ENCODE peak calls at places on chromosomes 3 and 15, in five cellular contexts. A, K, B, G and S are unnamed samples. For H3K4me1, the result is how much of the 10 kb centered on the place peaks cover.

GRCh38 chr3:33438284-33438668 is 1.9 kb downstream of the UBP1 start:
- DNase-seq in A (no peak), K (no peak), B (no peak), G (no peak), S (no peak)

GRCh38 chr15:37933685-37934084 is 755 bp upstream of the TMCO5A start:
- DNase-seq in A (no peak), K (no peak), B (no peak), G (no peak), S (no peak)

GRCh38 chr3:134029734-134030381 is at the start of gene SLCO2A1:
- DNase-seq in A (no peak), K (no peak), B (peak), G (no peak), S (peak)

GRCh38 chr3:64440498-64440897 is 215.2 kb upstream of the PRICKLE2 start:
- DNase-seq in A (no peak), K (no peak), B (no peak), G (no peak), S (no peak)

GRCh38 chr3:173711619-173712018 is 314.1 kb downstream of the NLGN1 start:
- DNase-seq in A (no peak), K (no peak), B (no peak), G (no peak), S (no peak)

GRCh38 chr3:45145681-45146614 is at the start of gene CDCP1:
- DNase-seq in A (no peak), K (no peak), B (no peak), G (no peak), S (peak)

GRCh38 chr15:80036067-80036466 is 23.4 kb upstream of the ZFAND6 start:
- DNase-seq in A (no peak), K (no peak), B (no peak), G (no peak), S (no peak)

GRCh38 chr15:78061963-78062427 is 15.5 kb downstream of the TBC1D2B start:
- DNase-seq in A (no peak), K (no peak), B (no peak), G (no peak), S (no peak)

GRCh38 chr15:41660235-41661077 is at the start of gene MGA:
- DNase-seq in A (peak), K (peak), B (peak), G (peak), S (peak)

GRCh38 chr3:66200147-66200546 is 20.7 kb upstream of the SLC25A26 start:
- DNase-seq in A (no peak), K (no peak), B (no peak), G (no peak), S (no peak)

GRCh38 chr3:32700244-32700643 is 15.3 kb downstream of the CNOT10 start:
- DNase-seq in A (no peak), K (no peak), B (no peak), G (no peak), S (no peak)

GRCh38 chr15:90233701-90234518 is at the start of the genes CIB1 and GDPGP1:
- DNase-seq in A (peak), K (peak), B (peak), G (peak), S (peak)

GRCh38 chr3:184166671-184167070 is 8.0 kb upstream of the AP2M1 start:
- DNase-seq in A (no peak), K (no peak), B (no peak), G (no peak), S (no peak)

GRCh38 chr3:197793246-197793645 is 2.2 kb downstream of the LRCH3 start:
- DNase-seq in A (no peak), K (no peak), B (no peak), G (no peak), S (no peak)

GRCh38 chr3:108076564-108076963 is 14.3 kb downstream of the CD47 start:
- DNase-seq in A (no peak), K (no peak), B (no peak), G (no peak), S (no peak)

GRCh38 chr3:55622116-55622515 is 135.0 kb upstream of the WNT5A start:
- DNase-seq in A (no peak), K (no peak), B (no peak), G (no peak), S (no peak)

GRCh38 chr15:40286794-40287193 is 3.9 kb upstream of the ANKRD63 start:
- DNase-seq in A (no peak), K (no peak), B (no peak), G (no peak), S (no peak)

GRCh38 chr3:29914861-29915524 is 634.1 kb downstream of the RBMS3 start:
- DNase-seq in A (no peak), K (no peak), B (no peak), G (no peak), S (no peak)

GRCh38 chr3:14127516-14128161 is 2.8 kb downstream of the TMEM43 start:
- DNase-seq in A (no peak), K (no peak), B (no peak), G (no peak), S (no peak)

GRCh38 chr3:172675371-172676193 is 35.3 kb downstream of the NCEH1 start:
- DNase-seq in A (no peak), K (peak), B (no peak), G (no peak), S (no peak)

GRCh38 chr3:32411442-32411841 is 19.8 kb downstream of the CMTM7 start:
- DNase-seq in A (no peak), K (no peak), B (no peak), G (no peak), S (no peak)

GRCh38 chr3:130835483-130835882 is 58.4 kb upstream of the ATP2C1 start:
- DNase-seq in A (no peak), K (no peak), B (no peak), G (no peak), S (no peak)

GRCh38 chr15:40155270-40155910 is 5.5 kb upstream of the BUB1B start:
- DNase-seq in A (no peak), K (no peak), B (no peak), G (no peak), S (peak)

GRCh38 chr3:64612082-64612860 is 75.5 kb downstream of the ADAMTS9 start:
- DNase-seq in A (no peak), K (no peak), B (no peak), G (no peak), S (no peak)

GRCh38 chr3:45210308-45211038 is 15.6 kb downstream of the TMEM158 start:
- DNase-seq in A (peak), K (peak), B (peak), G (peak), S (peak)

GRCh38 chr3:106826861-106827311 is 550.4 kb upstream of the CCDC54 start:
- DNase-seq in A (no peak), K (no peak), B (no peak), G (no peak), S (no peak)

GRCh38 chr15:81106560-81106959 is 27.5 kb upstream of the CFAP161 start:
- DNase-seq in A (no peak), K (peak), B (no peak), G (peak), S (peak)

GRCh38 chr3:124694486-124694885 is 35.8 kb upstream of the UMPS start:
- DNase-seq in A (no peak), K (no peak), B (no peak), G (no peak), S (no peak)

GRCh38 chr15:54576303-54576935 is 598.2 kb downstream of the UNC13C start:
- DNase-seq in A (no peak), K (no peak), B (no peak), G (no peak), S (no peak)

GRCh38 chr3:23198801-23199200 is 4.3 kb upstream of the UBE2E2 start:
- DNase-seq in A (no peak), K (no peak), B (no peak), G (no peak), S (no peak)

GRCh38 chr3:126753191-126754160 is 49.4 kb downstream of the CHCHD6 start:
- DNase-seq in A (no peak), K (no peak), B (no peak), G (no peak), S (peak)

GRCh38 chr3:53075743-53076140 is 29.9 kb upstream of the SFMBT1 start:
- DNase-seq in A (no peak), K (no peak), B (no peak), G (no peak), S (no peak)

GRCh38 chr3:117629505-117629904 is 919.9 kb downstream of the TUSC7 start:
- DNase-seq in A (no peak), K (no peak), B (no peak), G (no peak), S (no peak)

GRCh38 chr15:40340740-40341400 is at the start of gene CCDC9B:
- DNase-seq in A (peak), K (no peak), B (peak), G (peak), S (peak)

GRCh38 chr15:49190586-49190985 is 20.5 kb downstream of the GALK2 start:
- DNase-seq in A (no peak), K (no peak), B (no peak), G (no peak), S (no peak)

DNA sequence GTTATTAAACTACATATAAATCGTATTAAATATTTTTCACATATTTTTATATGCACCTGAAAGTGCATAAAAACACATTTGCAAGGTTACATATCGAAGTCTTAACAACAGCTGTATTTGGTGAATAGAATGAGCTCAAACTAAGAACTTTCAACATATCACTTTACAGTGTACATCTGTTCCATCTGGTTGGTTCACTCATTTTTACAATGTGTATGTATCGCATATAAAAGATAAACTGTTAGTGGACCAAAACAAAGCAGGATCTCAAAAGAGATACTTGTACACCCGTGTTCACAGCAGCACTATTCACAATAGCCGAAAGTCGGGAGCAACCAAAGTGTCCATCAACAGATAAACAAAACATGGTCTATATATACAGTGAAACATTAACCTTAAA is 55.8 kb downstream of the TBL1XR1 start:
- DNase-seq in A (no peak), K (no peak), B (no peak), G (no peak), S (no peak)
- H3K4me1 ChIP-seq in A (under half), K (under half), B (under half), G (under half), S (under half)

DNA sequence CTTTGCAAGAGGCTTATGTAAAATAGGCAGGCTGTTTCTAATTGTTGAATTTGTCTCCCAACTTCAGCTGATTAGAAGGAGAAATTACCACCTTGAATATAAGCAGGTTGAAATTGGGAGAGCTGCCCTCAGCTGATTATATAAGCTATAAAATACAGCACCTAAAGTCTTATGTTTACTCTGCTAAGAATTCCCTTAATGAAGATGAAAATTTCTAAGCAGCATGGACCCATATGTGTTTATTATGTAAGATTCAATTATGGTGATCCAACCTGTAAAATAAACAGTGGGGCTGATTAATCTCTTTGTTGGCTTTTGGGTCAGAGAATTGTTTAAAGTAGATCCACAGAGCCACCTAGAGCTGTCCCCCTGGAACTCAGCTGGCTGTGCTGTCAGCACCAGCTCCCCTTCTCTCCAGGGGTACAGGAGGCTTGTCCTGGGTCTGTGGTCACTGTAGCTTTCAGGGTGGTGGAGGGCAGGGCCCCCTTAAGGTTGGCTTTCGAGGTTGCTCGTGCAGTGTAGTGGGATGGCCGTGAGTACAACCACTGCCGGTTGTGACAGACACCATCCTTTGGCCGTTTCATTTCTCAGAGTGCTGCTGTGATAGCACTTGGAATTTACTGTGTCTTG is 9.5 kb downstream of the SLCO3A1 start:
- DNase-seq in A (no peak), K (no peak), B (no peak), G (no peak), S (no peak)
- H3K4me1 ChIP-seq in A (half or more), K (under half), B (under half), G (under half), S (under half)

DNA sequence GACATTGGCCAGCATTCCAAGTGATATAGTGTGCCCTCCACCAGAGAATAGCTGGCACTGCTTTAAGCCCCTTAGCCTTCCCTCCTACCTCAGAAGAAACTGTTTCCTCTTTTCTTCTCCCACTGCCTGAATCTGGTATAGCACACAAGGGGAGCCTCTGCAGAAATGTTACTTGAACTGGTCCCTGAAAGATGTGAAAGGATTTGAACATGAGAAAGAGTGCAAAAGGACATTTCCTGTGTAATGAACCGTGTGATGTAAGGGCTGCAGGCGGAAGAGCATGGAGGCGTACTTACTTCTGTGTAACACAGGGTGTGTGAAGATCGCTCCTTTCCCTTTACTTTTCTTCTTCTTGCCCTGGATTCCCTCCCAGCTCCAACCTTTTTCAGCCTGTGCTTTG is 8.3 kb downstream of the TMOD3 start:
- DNase-seq in A (no peak), K (no peak), B (no peak), G (no peak), S (no peak)
- H3K4me1 ChIP-seq in A (half or more), K (under half), B (under half), G (half or more), S (under half)

DNA sequence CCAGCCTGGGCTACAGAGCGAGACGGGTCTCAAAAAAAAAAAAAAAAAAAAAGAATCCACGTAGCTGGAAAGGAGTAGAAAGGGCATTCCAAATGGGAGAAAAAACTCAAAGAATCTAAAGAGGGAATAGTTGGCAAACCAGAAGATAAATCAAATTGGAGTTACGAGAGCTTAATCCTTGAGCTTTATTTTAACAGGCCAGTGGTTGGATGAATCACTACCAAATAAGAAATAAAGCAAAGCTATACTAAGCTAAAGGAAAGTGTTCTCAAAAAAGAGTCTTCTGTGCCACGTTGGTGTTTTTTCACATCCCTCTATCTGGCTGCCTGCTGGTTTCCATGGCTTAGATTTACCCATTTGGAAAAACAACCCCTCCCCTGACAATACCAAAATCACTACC is 14.0 kb downstream of the VGLL4 start:
- DNase-seq in A (no peak), K (no peak), B (no peak), G (no peak), S (no peak)
- H3K4me1 ChIP-seq in A (half or more), K (under half), B (under half), G (half or more), S (under half)

GRCh38 chr3:187963003-187963676 is 190.8 kb upstream of the LPP start:
- DNase-seq in A (no peak), K (no peak), B (no peak), G (no peak), S (no peak)
- H3K4me1 ChIP-seq in A (under half), K (under half), B (under half), G (under half), S (under half)